ENCODE peak calls at places on chromosomes 7 and 10, in ten cellular contexts. One of them, this sample, is unnamed. For H3K4me1, the result is how much of the 10 kb centered on the place peaks cover.

GRCh38 chr7:114083714-114084113 is 164.9 kb upstream of the PPP1R3A start:
- DNase-seq in right lobe of liver: no peak
- DNase-seq in left ventricle myocardium inferior: no peak
- DNase-seq in body of pancreas: no peak
- DNase-seq in psoas muscle: no peak
- DNase-seq in fibroblast of lung: no peak
- DNase-seq in stomach: no peak
- DNase-seq in mesenchymal stem cell: peak
- DNase-seq in DND-41: no peak
- DNase-seq in iPS DF 6.9: no peak
- DNase-seq in this sample: no peak

GRCh38 chr7:93914581-93915066 is 6.9 kb upstream of the GNG11 start:
- DNase-seq in psoas muscle: no peak
- DNase-seq in mesenchymal stem cell: peak
- DNase-seq in stomach: no peak
- DNase-seq in right lobe of liver: no peak
- DNase-seq in iPS DF 6.9: no peak
- DNase-seq in fibroblast of lung: peak
- DNase-seq in DND-41: no peak
- DNase-seq in body of pancreas: no peak
- DNase-seq in left ventricle myocardium inferior: no peak
- DNase-seq in this sample: no peak

GRCh38 chr7:146606628-146607027 is 490.0 kb downstream of the CNTNAP2 start:
- DNase-seq in psoas muscle: no peak
- DNase-seq in stomach: no peak
- DNase-seq in iPS DF 6.9: no peak
- DNase-seq in right lobe of liver: no peak
- DNase-seq in fibroblast of lung: no peak
- DNase-seq in left ventricle myocardium inferior: no peak
- DNase-seq in body of pancreas: no peak
- DNase-seq in DND-41: no peak
- DNase-seq in mesenchymal stem cell: no peak
- DNase-seq in this sample: no peak

GRCh38 chr10:13349776-13350274 is 1.7 kb upstream of the SEPHS1 start:
- DNase-seq in iPS DF 6.9: peak
- DNase-seq in mesenchymal stem cell: peak
- DNase-seq in right lobe of liver: peak
- DNase-seq in left ventricle myocardium inferior: peak
- DNase-seq in psoas muscle: peak
- DNase-seq in DND-41: peak
- DNase-seq in body of pancreas: peak
- DNase-seq in stomach: peak
- DNase-seq in fibroblast of lung: peak
- DNase-seq in this sample: no peak

GRCh38 chr7:111438369-111439289 is 123.7 kb downstream of the IMMP2L start:
- DNase-seq in left ventricle myocardium inferior: no peak
- DNase-seq in mesenchymal stem cell: peak
- DNase-seq in iPS DF 6.9: no peak
- DNase-seq in DND-41: no peak
- DNase-seq in fibroblast of lung: peak
- DNase-seq in stomach: no peak
- DNase-seq in body of pancreas: no peak
- DNase-seq in psoas muscle: no peak
- DNase-seq in right lobe of liver: no peak
- DNase-seq in this sample: no peak

GRCh38 chr10:47123889-47124288 is 176.1 kb upstream of the GDF10 start:
- DNase-seq in fibroblast of lung: no peak
- DNase-seq in iPS DF 6.9: no peak
- DNase-seq in body of pancreas: no peak
- DNase-seq in left ventricle myocardium inferior: no peak
- DNase-seq in psoas muscle: no peak
- DNase-seq in mesenchymal stem cell: no peak
- DNase-seq in right lobe of liver: no peak
- DNase-seq in stomach: no peak
- DNase-seq in DND-41: no peak
- DNase-seq in this sample: no peak

GRCh38 chr10:132643709-132644543 is 106.3 kb downstream of the INPP5A start:
- DNase-seq in psoas muscle: no peak
- DNase-seq in left ventricle myocardium inferior: no peak
- DNase-seq in fibroblast of lung: no peak
- DNase-seq in mesenchymal stem cell: no peak
- DNase-seq in DND-41: no peak
- DNase-seq in body of pancreas: no peak
- DNase-seq in iPS DF 6.9: no peak
- DNase-seq in stomach: no peak
- DNase-seq in right lobe of liver: peak
- DNase-seq in this sample: no peak

GRCh38 chr7:93138576-93138975 is 9.6 kb downstream of the SAMD9L start:
- DNase-seq in psoas muscle: no peak
- DNase-seq in mesenchymal stem cell: no peak
- DNase-seq in DND-41: no peak
- DNase-seq in right lobe of liver: no peak
- DNase-seq in body of pancreas: no peak
- DNase-seq in fibroblast of lung: no peak
- DNase-seq in iPS DF 6.9: no peak
- DNase-seq in stomach: no peak
- DNase-seq in left ventricle myocardium inferior: no peak
- DNase-seq in this sample: no peak

GRCh38 chr10:22420787-22421517 is 75.7 kb downstream of the SPAG6 start:
- DNase-seq in body of pancreas: no peak
- DNase-seq in fibroblast of lung: no peak
- DNase-seq in iPS DF 6.9: no peak
- DNase-seq in right lobe of liver: no peak
- DNase-seq in mesenchymal stem cell: no peak
- DNase-seq in DND-41: no peak
- DNase-seq in psoas muscle: no peak
- DNase-seq in left ventricle myocardium inferior: no peak
- DNase-seq in stomach: no peak
- DNase-seq in this sample: no peak

GRCh38 chr10:122220736-122221135 is 50.4 kb upstream of the BTBD16 start:
- DNase-seq in fibroblast of lung: no peak
- DNase-seq in iPS DF 6.9: no peak
- DNase-seq in DND-41: no peak
- DNase-seq in psoas muscle: no peak
- DNase-seq in stomach: no peak
- DNase-seq in mesenchymal stem cell: no peak
- DNase-seq in left ventricle myocardium inferior: no peak
- DNase-seq in right lobe of liver: no peak
- DNase-seq in body of pancreas: no peak
- DNase-seq in this sample: no peak

GRCh38 chr7:42151309-42151708 is 85.7 kb downstream of the GLI3 start:
- DNase-seq in iPS DF 6.9: no peak
- DNase-seq in DND-41: no peak
- DNase-seq in fibroblast of lung: peak
- DNase-seq in mesenchymal stem cell: peak
- DNase-seq in stomach: no peak
- DNase-seq in left ventricle myocardium inferior: no peak
- DNase-seq in right lobe of liver: no peak
- DNase-seq in psoas muscle: no peak
- DNase-seq in body of pancreas: peak
- DNase-seq in this sample: no peak

GRCh38 chr10:98477861-98478260 is 31.1 kb upstream of the HPS1 start:
- DNase-seq in body of pancreas: no peak
- DNase-seq in mesenchymal stem cell: no peak
- DNase-seq in DND-41: no peak
- DNase-seq in right lobe of liver: no peak
- DNase-seq in stomach: no peak
- DNase-seq in psoas muscle: no peak
- DNase-seq in fibroblast of lung: no peak
- DNase-seq in left ventricle myocardium inferior: no peak
- DNase-seq in iPS DF 6.9: no peak
- DNase-seq in this sample: no peak

GRCh38 chr7:132738254-132738653 is 162.0 kb upstream of the PLXNA4 start:
- DNase-seq in left ventricle myocardium inferior: no peak
- DNase-seq in right lobe of liver: no peak
- DNase-seq in stomach: no peak
- DNase-seq in iPS DF 6.9: no peak
- DNase-seq in psoas muscle: no peak
- DNase-seq in mesenchymal stem cell: peak
- DNase-seq in fibroblast of lung: peak
- DNase-seq in DND-41: no peak
- DNase-seq in body of pancreas: no peak
- DNase-seq in this sample: no peak

GRCh38 chr7:141706394-141707064 is 1.6 kb upstream of the WEE2 start:
- DNase-seq in stomach: no peak
- DNase-seq in left ventricle myocardium inferior: no peak
- DNase-seq in right lobe of liver: no peak
- DNase-seq in DND-41: no peak
- DNase-seq in mesenchymal stem cell: no peak
- DNase-seq in psoas muscle: no peak
- DNase-seq in body of pancreas: no peak
- DNase-seq in fibroblast of lung: no peak
- DNase-seq in iPS DF 6.9: no peak
- DNase-seq in this sample: no peak

GRCh38 chr10:12549297-12549696 is 199.9 kb downstream of the CAMK1D start:
- DNase-seq in psoas muscle: no peak
- DNase-seq in right lobe of liver: no peak
- DNase-seq in left ventricle myocardium inferior: no peak
- DNase-seq in iPS DF 6.9: no peak
- DNase-seq in body of pancreas: no peak
- DNase-seq in fibroblast of lung: no peak
- DNase-seq in stomach: no peak
- DNase-seq in DND-41: no peak
- DNase-seq in mesenchymal stem cell: no peak
- DNase-seq in this sample: no peak

GRCh38 chr10:5509236-5509635 is 9.9 kb upstream of the CALML5 start:
- DNase-seq in right lobe of liver: no peak
- DNase-seq in left ventricle myocardium inferior: no peak
- DNase-seq in psoas muscle: peak
- DNase-seq in stomach: no peak
- DNase-seq in fibroblast of lung: no peak
- DNase-seq in iPS DF 6.9: no peak
- DNase-seq in body of pancreas: no peak
- DNase-seq in DND-41: no peak
- DNase-seq in mesenchymal stem cell: no peak
- DNase-seq in this sample: no peak

DNA sequence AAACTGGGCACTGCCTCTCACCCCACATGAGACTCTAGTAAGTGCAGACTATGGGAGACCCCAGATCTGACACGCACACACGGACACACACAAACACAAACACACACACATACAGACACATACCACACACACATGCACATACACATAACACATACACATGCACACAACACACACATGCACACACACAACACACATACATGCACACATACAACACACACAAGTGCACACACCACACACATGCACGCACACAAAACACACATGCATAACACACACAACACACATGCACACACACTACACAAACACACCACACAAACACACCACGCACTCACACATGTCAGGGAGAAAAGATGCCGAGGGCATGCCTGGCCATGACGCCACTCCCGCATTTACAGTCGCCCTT is 205.5 kb downstream of the TYW1B start:
- DNase-seq in DND-41: no peak
- DNase-seq in body of pancreas: no peak
- DNase-seq in mesenchymal stem cell: no peak
- DNase-seq in right lobe of liver: no peak
- DNase-seq in psoas muscle: no peak
- DNase-seq in fibroblast of lung: no peak
- DNase-seq in iPS DF 6.9: no peak
- DNase-seq in stomach: no peak
- DNase-seq in left ventricle myocardium inferior: no peak
- DNase-seq in this sample: no peak
- H3K27ac ChIP-seq in DND-41: no peak
- H3K27ac ChIP-seq in body of pancreas: no peak
- H3K27ac ChIP-seq in mesenchymal stem cell: no peak
- H3K27ac ChIP-seq in right lobe of liver: no peak
- H3K27ac ChIP-seq in psoas muscle: peak
- H3K27ac ChIP-seq in fibroblast of lung: no peak
- H3K27ac ChIP-seq in iPS DF 6.9: peak
- H3K27ac ChIP-seq in stomach: no peak
- H3K27ac ChIP-seq in left ventricle myocardium inferior: no peak
- H3K27ac ChIP-seq in this sample: peak

GRCh38 chr10:104258209-104258608 is 3.5 kb downstream of the GSTO1 start:
- DNase-seq in stomach: no peak
- DNase-seq in left ventricle myocardium inferior: no peak
- DNase-seq in psoas muscle: no peak
- DNase-seq in DND-41: no peak
- DNase-seq in mesenchymal stem cell: no peak
- DNase-seq in iPS DF 6.9: no peak
- DNase-seq in fibroblast of lung: no peak
- DNase-seq in body of pancreas: no peak
- DNase-seq in right lobe of liver: no peak
- DNase-seq in this sample: no peak
- H3K4me1 ChIP-seq in stomach: under half
- H3K4me1 ChIP-seq in left ventricle myocardium inferior: half or more
- H3K4me1 ChIP-seq in psoas muscle: under half
- H3K4me1 ChIP-seq in DND-41: half or more
- H3K4me1 ChIP-seq in mesenchymal stem cell: under half
- H3K4me1 ChIP-seq in iPS DF 6.9: under half
- H3K4me1 ChIP-seq in fibroblast of lung: under half
- H3K4me1 ChIP-seq in body of pancreas: half or more
- H3K4me1 ChIP-seq in right lobe of liver: under half
- H3K4me1 ChIP-seq in this sample: under half

DNA sequence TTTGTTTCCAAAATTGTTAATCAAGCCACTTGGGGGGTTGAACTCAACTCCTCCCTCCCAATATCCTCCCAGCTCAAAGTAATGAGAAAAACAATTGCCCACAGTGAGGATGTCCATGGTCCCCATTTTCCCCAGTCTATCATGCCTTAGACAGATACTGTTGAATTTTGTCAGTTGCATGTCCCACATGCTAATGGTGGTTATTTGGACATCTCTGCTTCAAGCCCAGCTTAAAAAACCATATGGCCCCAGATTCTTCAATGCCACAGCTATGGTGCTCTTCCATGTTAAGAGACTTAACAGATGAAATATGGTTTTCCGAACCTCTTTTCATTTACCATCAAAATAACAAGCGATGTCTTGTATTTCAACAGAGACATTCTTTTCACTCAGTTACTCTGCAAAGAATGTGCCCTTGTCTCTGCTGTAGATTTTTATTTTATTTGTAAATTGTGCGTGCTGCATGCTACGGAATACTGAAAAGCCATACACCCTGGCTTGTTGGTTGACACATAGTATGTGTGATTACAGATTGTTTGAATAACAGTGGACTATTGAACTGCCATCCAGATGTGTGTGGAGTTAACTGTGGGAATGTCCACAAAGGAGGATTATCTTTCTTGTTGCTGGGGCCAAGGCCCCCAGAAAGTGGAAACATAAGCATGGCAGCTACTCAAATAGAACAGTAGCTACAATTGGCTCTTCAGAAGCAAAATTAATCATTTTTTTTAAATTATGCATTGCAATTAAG is 210.7 kb upstream of the TCF7L2 start:
- DNase-seq in fibroblast of lung: no peak
- DNase-seq in psoas muscle: no peak
- DNase-seq in right lobe of liver: no peak
- DNase-seq in left ventricle myocardium inferior: no peak
- DNase-seq in body of pancreas: no peak
- DNase-seq in stomach: no peak
- DNase-seq in mesenchymal stem cell: no peak
- DNase-seq in iPS DF 6.9: no peak
- DNase-seq in DND-41: no peak
- DNase-seq in this sample: no peak
- H3K27ac ChIP-seq in fibroblast of lung: no peak
- H3K27ac ChIP-seq in psoas muscle: no peak
- H3K27ac ChIP-seq in right lobe of liver: no peak
- H3K27ac ChIP-seq in left ventricle myocardium inferior: no peak
- H3K27ac ChIP-seq in body of pancreas: no peak
- H3K27ac ChIP-seq in stomach: no peak
- H3K27ac ChIP-seq in mesenchymal stem cell: no peak
- H3K27ac ChIP-seq in iPS DF 6.9: no peak
- H3K27ac ChIP-seq in DND-41: no peak
- H3K27ac ChIP-seq in this sample: no peak

GRCh38 chr10:102613286-102613685 is 31.0 kb upstream of the TRIM8 start:
- DNase-seq in left ventricle myocardium inferior: no peak
- DNase-seq in fibroblast of lung: no peak
- DNase-seq in mesenchymal stem cell: no peak
- DNase-seq in right lobe of liver: peak
- DNase-seq in body of pancreas: no peak
- DNase-seq in stomach: no peak
- DNase-seq in DND-41: no peak
- DNase-seq in iPS DF 6.9: no peak
- DNase-seq in psoas muscle: no peak
- DNase-seq in this sample: no peak
- H3K4me1 ChIP-seq in left ventricle myocardium inferior: half or more
- H3K4me1 ChIP-seq in fibroblast of lung: under half
- H3K4me1 ChIP-seq in mesenchymal stem cell: under half
- H3K4me1 ChIP-seq in right lobe of liver: under half
- H3K4me1 ChIP-seq in body of pancreas: under half
- H3K4me1 ChIP-seq in stomach: under half
- H3K4me1 ChIP-seq in DND-41: under half
- H3K4me1 ChIP-seq in iPS DF 6.9: under half
- H3K4me1 ChIP-seq in psoas muscle: half or more
- H3K4me1 ChIP-seq in this sample: half or more